ENCODE peak calls at places on chromosomes 2 and 18, in nine cellular contexts. C is cardiac fibroblast; P is naive thymus-derived CD8-positive, alpha-beta T cell; R is Caki2; M is Peyer's patch; K is HEK293T; O is CD8-positive, alpha-beta memory T cell; I is H9; F is GM23248. W is an unnamed sample.

GRCh38 chr2:120869036-120869435 is 133.4 kb downstream of the GLI2 start:
- DNase-seq in K (no peak), M (no peak), R (no peak), I (no peak), O (no peak), C (no peak), P (no peak), F (no peak), W (no peak)

GRCh38 chr2:169225233-169225750 is 137.0 kb downstream of the LRP2 start:
- DNase-seq in K (no peak), I (no peak), C (no peak), F (no peak), R (no peak), P (no peak), O (no peak), M (no peak), W (no peak)

GRCh38 chr2:180980943-180981898 is 816 bp downstream of the UBE2E3 start:
- DNase-seq in O (peak), R (peak), M (peak), C (peak), K (peak), P (peak), F (peak), I (no peak), W (peak)

GRCh38 chr2:179125404-179125803 is 75.5 kb upstream of the CCDC141 start:
- DNase-seq in K (no peak), O (no peak), I (no peak), R (no peak), P (no peak), M (no peak), F (no peak), C (no peak), W (no peak)

GRCh38 chr2:196601430-196602306 is 37.8 kb upstream of the CCDC150 start:
- DNase-seq in P (no peak), C (peak), K (peak), M (no peak), F (peak), R (peak), O (no peak), I (no peak), W (no peak)

GRCh38 chr2:215880970-215881369 is 132.4 kb downstream of the MREG start:
- DNase-seq in K (no peak), R (no peak), M (no peak), O (no peak), F (no peak), I (no peak), P (no peak), C (no peak), W (no peak)

GRCh38 chr2:225117061-225117716 is 74.9 kb upstream of the DOCK10 start:
- DNase-seq in C (no peak), O (no peak), F (peak), M (no peak), R (no peak), I (no peak), P (no peak), K (no peak), W (no peak)

GRCh38 chr2:120587997-120588336 is 147.7 kb upstream of the GLI2 start:
- DNase-seq in R (no peak), O (no peak), P (no peak), K (no peak), F (no peak), I (no peak), C (no peak), M (no peak), W (no peak)

GRCh38 chr2:168456526-168457176 is 579 bp downstream of the CERS6 start:
- DNase-seq in R (peak), F (peak), M (peak), O (peak), K (peak), C (peak), I (no peak), P (peak), W (no peak)

GRCh38 chr2:227347117-227347516 is 22.1 kb downstream of the MFF start:
- DNase-seq in F (no peak), R (peak), M (no peak), O (no peak), P (no peak), C (no peak), K (no peak), I (peak), W (no peak)

GRCh38 chr2:190534310-190535118 is at the start of gene NEMP2:
- DNase-seq in K (peak), F (peak), P (peak), O (peak), I (peak), R (peak), C (peak), M (peak), W (peak)

GRCh38 chr2:173851256-173851655 is 113.9 kb downstream of the SP3 start:
- DNase-seq in M (no peak), I (no peak), F (peak), P (no peak), K (no peak), C (peak), O (no peak), R (no peak), W (no peak)

GRCh38 chr2:224103603-224104002 is 64.5 kb upstream of the SERPINE2 start:
- DNase-seq in C (no peak), F (no peak), I (no peak), K (no peak), M (no peak), P (no peak), O (no peak), R (no peak), W (no peak)

GRCh38 chr18:23354625-23355024 is 98.5 kb upstream of the RIOK3 start:
- DNase-seq in O (no peak), C (peak), M (no peak), R (peak), F (peak), I (no peak), P (no peak), K (no peak), W (no peak)

GRCh38 chr2:159111346-159111922 is 143.0 kb downstream of the TANC1 start:
- DNase-seq in K (no peak), R (no peak), I (no peak), P (no peak), O (no peak), M (no peak), C (no peak), F (peak), W (no peak)

GRCh38 chr2:201448701-201449100 is 2.6 kb downstream of the TRAK2 start:
- DNase-seq in K (no peak), R (no peak), M (no peak), O (peak), C (no peak), P (peak), I (no peak), F (no peak), W (no peak)

GRCh38 chr2:176063958-176064357 is 19.8 kb downstream of the EVX2 start:
- DNase-seq in M (no peak), O (no peak), C (no peak), P (no peak), F (no peak), I (no peak), K (no peak), R (peak), W (no peak)

GRCh38 chr2:96578731-96579130 is 42.2 kb downstream of the ARID5A start:
- DNase-seq in K (no peak), P (no peak), M (no peak), R (no peak), F (no peak), I (no peak), C (no peak), O (no peak), W (no peak)

GRCh38 chr2:32009479-32010256 is 1.1 kb downstream of the MEMO1 start:
- DNase-seq in M (peak), I (peak), K (peak), R (peak), F (peak), C (peak), O (peak), P (peak), W (peak)

GRCh38 chr2:152320166-152320565 is 14.8 kb upstream of the FMNL2 start:
- DNase-seq in C (peak), I (no peak), K (no peak), P (no peak), R (no peak), M (no peak), O (no peak), F (peak), W (no peak)

GRCh38 chr2:165627463-165627862 is 158.0 kb downstream of the CSRNP3 start:
- DNase-seq in K (no peak), R (peak), C (peak), M (no peak), I (no peak), F (peak), O (no peak), P (no peak), W (no peak)

GRCh38 chr2:197838036-197838435 is 33.6 kb downstream of the PLCL1 start:
- DNase-seq in R (no peak), K (no peak), P (peak), F (peak), O (peak), I (no peak), C (peak), M (no peak), W (no peak)

GRCh38 chr2:510839-511238 is 166.4 kb downstream of the TMEM18 start:
- DNase-seq in O (no peak), K (no peak), P (no peak), R (no peak), C (no peak), F (no peak), I (no peak), M (no peak), W (no peak)

GRCh38 chr18:49669403-49669802 is 107.5 kb downstream of the LIPG start:
- DNase-seq in F (no peak), I (no peak), K (no peak), C (no peak), R (no peak), O (no peak), M (no peak), P (no peak), W (no peak)

GRCh38 chr2:204538179-204539009 is 6.9 kb upstream of the PARD3B start:
- DNase-seq in I (peak), P (no peak), F (peak), C (peak), M (no peak), R (no peak), K (peak), O (no peak), W (no peak)

GRCh38 chr2:45004569-45005181 is 4.6 kb downstream of the SIX2 start:
- DNase-seq in I (peak), F (peak), C (no peak), M (no peak), R (no peak), P (no peak), K (no peak), O (no peak), W (no peak)

GRCh38 chr2:57516740-57517340 is 529.8 kb upstream of the VRK2 start:
- DNase-seq in O (no peak), K (peak), C (peak), I (no peak), M (no peak), R (peak), F (peak), P (peak), W (no peak)

GRCh38 chr18:11857177-11857887 is 6.1 kb downstream of the CHMP1B start:
- DNase-seq in O (no peak), K (peak), I (peak), P (no peak), M (no peak), F (peak), R (peak), C (peak), W (no peak)

GRCh38 chr2:142642654-142643053 is 234.8 kb upstream of the KYNU start:
- DNase-seq in F (peak), O (no peak), I (no peak), P (no peak), C (peak), K (no peak), R (no peak), M (no peak), W (no peak)

GRCh38 chr18:62341423-62341920 is 16.4 kb downstream of the TNFRSF11A start:
- DNase-seq in C (no peak), R (no peak), I (no peak), P (no peak), O (no peak), M (no peak), F (no peak), K (no peak), W (no peak)

GRCh38 chr2:151711025-151711424 is 23.3 kb downstream of the NEB start:
- DNase-seq in M (no peak), K (no peak), P (no peak), C (no peak), F (no peak), R (no peak), I (no peak), O (no peak), W (no peak)

GRCh38 chr2:160365691-160366367 is 127.8 kb downstream of the RBMS1 start:
- DNase-seq in P (no peak), R (no peak), F (peak), C (peak), M (no peak), K (no peak), I (no peak), O (no peak), W (no peak)

GRCh38 chr18:79642626-79643025 is 37.0 kb upstream of the CTDP1 start:
- DNase-seq in P (no peak), F (no peak), I (no peak), O (no peak), K (no peak), R (no peak), M (no peak), C (peak), W (no peak)

GRCh38 chr18:79965119-79965902 is 868 bp downstream of the HSBP1L1 start:
- DNase-seq in P (peak), R (peak), C (peak), K (peak), O (no peak), I (peak), M (no peak), F (peak), W (no peak)

GRCh38 chr2:71779306-71779855 is 326.0 kb downstream of the DYSF start:
- DNase-seq in C (peak), M (no peak), F (peak), I (no peak), K (no peak), R (no peak), P (no peak), O (no peak), W (no peak)

GRCh38 chr2:159093496-159093895 is 125.1 kb downstream of the TANC1 start:
- DNase-seq in P (no peak), K (no peak), O (no peak), F (peak), I (no peak), C (no peak), R (no peak), M (no peak), W (no peak)

GRCh38 chr2:201972621-201973255 is 60.9 kb upstream of the FZD7 start:
- DNase-seq in I (peak), K (no peak), M (no peak), F (no peak), C (no peak), P (no peak), O (no peak), R (no peak), W (no peak)

GRCh38 chr2:74439373-74440004 is 2.2 kb downstream of the RTKN start:
- DNase-seq in P (no peak), F (no peak), K (no peak), I (no peak), C (no peak), R (no peak), M (no peak), O (no peak), W (no peak)

GRCh38 chr2:191051825-191052778 is 38.1 kb upstream of the STAT1 start:
- DNase-seq in R (peak), O (peak), K (peak), F (peak), C (peak), M (no peak), P (peak), I (no peak), W (no peak)